ENCODE peak calls at places on chromosome X, in five cellular contexts. G is stromal cell of bone marrow; Y is activated CD4-positive, alpha-beta T cell treated with anti-CD3 and anti-CD28 coated beads for 4 hours; X is Kasumi-1; Z is esophagus squamous epithelium. N is an unnamed sample.

GRCh38 chrX:112997991-112998390 is 157.4 kb upstream of the AMOT start:
- DNase-seq in X (no peak), G (no peak), Y (no peak), Z (no peak), N (no peak)

GRCh38 chrX:129706395-129707072 is 32.2 kb upstream of the XPNPEP2 start:
- DNase-seq in X (no peak), G (no peak), Y (no peak), Z (no peak), N (no peak)

GRCh38 chrX:18833071-18833731 is 125.8 kb downstream of the PPEF1 start:
- DNase-seq in Y (no peak), G (peak), Z (no peak), X (no peak), N (no peak)

GRCh38 chrX:2903366-2903765 is 25.8 kb downstream of the ARSD start:
- DNase-seq in X (no peak), Y (no peak), Z (no peak), G (no peak), N (no peak)

GRCh38 chrX:154056739-154057367 is 37.2 kb upstream of the IRAK1 start:
- DNase-seq in Z (no peak), G (no peak), Y (no peak), X (peak), N (no peak)

GRCh38 chrX:83469551-83469950 is 38.5 kb upstream of the POU3F4 start:
- DNase-seq in Y (peak), G (no peak), Z (no peak), X (peak), N (no peak)

GRCh38 chrX:47581731-47582647 is at the start of gene TIMP1:
- DNase-seq in X (peak), Z (peak), G (peak), Y (peak), N (peak)

GRCh38 chrX:1475881-1476280 is 23.2 kb upstream of the ASMTL start:
- DNase-seq in G (no peak), X (no peak), Z (no peak), Y (no peak), N (no peak)

N was measured in AG04450.